ENCODE peak calls at places on chromosome 10, in seven cellular contexts. N, X, Q, K, C, I and M are unnamed samples.

GRCh38 chr10:26735435-26735834 is 37.9 kb downstream of the PDSS1 start:
- DNase-seq in Q (no peak), I (no peak), K (no peak), C (no peak), X (no peak), N (no peak), M (no peak)

GRCh38 chr10:68086910-68087309 is 11.8 kb upstream of the HERC4 start:
- DNase-seq in Q (no peak), C (no peak), X (no peak), K (no peak), N (no peak), I (no peak), M (no peak)

GRCh38 chr10:12660812-12661211 is 311.5 kb downstream of the CAMK1D start:
- DNase-seq in I (no peak), Q (no peak), K (no peak), X (no peak), N (no peak), C (no peak), M (no peak)

GRCh38 chr10:31072453-31072852 is 40.8 kb upstream of the ZNF438 start:
- DNase-seq in Q (no peak), C (no peak), X (no peak), K (no peak), N (no peak), I (no peak), M (no peak)

GRCh38 chr10:4677296-4678021 is 148.5 kb upstream of the AKR1E2 start:
- DNase-seq in N (peak), X (no peak), Q (no peak), C (no peak), K (no peak), I (no peak), M (no peak)

GRCh38 chr10:7512487-7512886 is 101.7 kb upstream of the SFMBT2 start:
- DNase-seq in X (peak), N (no peak), C (peak), I (no peak), Q (no peak), K (no peak), M (peak)

GRCh38 chr10:23525406-23525805 is 86.5 kb downstream of the OTUD1 start:
- DNase-seq in N (peak), X (peak), Q (no peak), K (peak), I (no peak), C (no peak), M (no peak)

GRCh38 chr10:91551856-91552255 is 81.0 kb downstream of the PPP1R3C start:
- DNase-seq in K (peak), N (peak), C (peak), X (peak), Q (no peak), I (no peak), M (no peak)

GRCh38 chr10:97081621-97082235 is 104.0 kb downstream of the SLIT1 start:
- DNase-seq in C (peak), K (peak), N (peak), X (peak), Q (no peak), I (no peak), M (no peak)

GRCh38 chr10:131560726-131561390 is 249.3 kb upstream of the TCERG1L start:
- DNase-seq in Q (no peak), N (no peak), C (no peak), X (no peak), I (no peak), K (no peak), M (peak)

GRCh38 chr10:127441350-127442219 is 107.5 kb upstream of the NPS start:
- DNase-seq in I (no peak), N (no peak), Q (no peak), K (no peak), X (peak), C (peak), M (no peak)

GRCh38 chr10:119003572-119004289 is 25.8 kb upstream of the NANOS1 start:
- DNase-seq in I (no peak), K (peak), X (no peak), N (peak), C (no peak), Q (no peak), M (peak)

GRCh38 chr10:45419673-45420020 is 45.6 kb downstream of the ALOX5 start:
- DNase-seq in Q (no peak), X (no peak), N (no peak), I (no peak), K (no peak), C (no peak), M (peak)

GRCh38 chr10:91034494-91035157 is 113.7 kb upstream of the ANKRD1 start:
- DNase-seq in I (peak), Q (no peak), C (no peak), X (no peak), K (peak), N (no peak), M (no peak)

GRCh38 chr10:26311383-26311940 is 94.9 kb downstream of the GAD2 start:
- DNase-seq in N (no peak), I (no peak), C (peak), Q (no peak), X (no peak), K (no peak), M (no peak)

GRCh38 chr10:15325243-15326002 is 45.7 kb downstream of the FAM171A1 start:
- DNase-seq in I (no peak), Q (no peak), N (peak), C (no peak), X (no peak), K (no peak), M (no peak)

GRCh38 chr10:115914475-115914874 is 358.5 kb downstream of the GFRA1 start:
- DNase-seq in C (no peak), X (no peak), I (no peak), Q (no peak), N (no peak), K (no peak), M (no peak)

GRCh38 chr10:12241810-12242529 is 46.0 kb downstream of the CDC123 start:
- DNase-seq in Q (no peak), I (no peak), X (no peak), K (peak), N (peak), C (no peak), M (no peak)

GRCh38 chr10:31660301-31660700 is 268.3 kb downstream of the ARHGAP12 start:
- DNase-seq in N (no peak), X (no peak), Q (no peak), K (no peak), C (no peak), I (no peak), M (no peak)

GRCh38 chr10:33534455-33534854 is 200.0 kb upstream of the NRP1 start:
- DNase-seq in C (no peak), X (no peak), N (peak), K (no peak), Q (no peak), I (no peak), M (no peak)

DNA sequence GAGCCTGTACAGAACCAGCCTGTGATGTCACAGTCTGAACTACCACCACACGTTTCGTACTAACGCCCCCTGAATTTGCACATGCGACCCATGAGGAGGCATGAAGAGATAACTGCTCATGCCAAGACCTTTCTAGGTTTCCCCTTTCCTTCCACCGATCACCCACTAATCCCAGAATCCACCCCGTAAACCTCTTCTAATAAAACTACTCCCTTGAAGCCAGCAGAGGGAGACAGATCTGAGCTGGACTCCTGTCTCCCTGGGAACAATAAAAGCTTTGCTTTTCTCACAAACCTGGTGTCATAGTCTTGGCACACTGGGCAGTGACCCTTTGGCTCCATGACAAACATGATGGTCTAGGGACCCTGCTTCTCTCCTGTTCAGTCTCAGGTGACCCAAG is 144.5 kb downstream of the FRMD4A start:
- DNase-seq in C (no peak), X (no peak), Q (no peak), N (peak), K (no peak), I (no peak), M (no peak)
- TF ChIP-seq CTCF in C (peak), X (no peak), Q (no peak), N (peak), K (no peak), I (no peak), M (peak)

GRCh38 chr10:34824870-34825269 is 9.8 kb upstream of the PARD3 start:
- DNase-seq in K (no peak), I (no peak), C (peak), X (peak), Q (no peak), N (no peak), M (no peak)
- TF ChIP-seq CTCF in K (peak), I (no peak), C (no peak), X (peak), Q (no peak), N (no peak), M (peak)

DNA sequence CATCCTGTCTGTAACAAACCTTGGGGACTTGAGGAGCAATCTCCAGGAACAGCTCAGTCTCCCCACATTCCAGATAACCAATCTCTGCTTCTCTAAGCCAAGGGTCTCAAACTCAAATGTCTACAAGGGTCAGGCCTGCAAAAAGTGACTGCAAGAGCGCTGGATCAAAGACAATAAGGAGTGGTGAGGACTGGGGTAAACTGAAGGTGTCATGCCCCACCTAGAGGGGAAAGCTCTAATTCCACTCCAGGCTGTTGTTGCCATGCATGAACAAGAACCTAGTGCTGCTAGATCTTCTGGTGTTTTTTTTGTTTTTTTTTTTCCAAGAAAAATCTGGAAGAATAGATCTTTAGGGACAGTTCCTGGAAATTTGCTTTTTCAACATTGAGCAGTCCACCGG is 117.9 kb upstream of the MACROH2A2 start:
- DNase-seq in C (no peak), Q (no peak), I (no peak), X (no peak), N (no peak), K (no peak), M (no peak)
- TF ChIP-seq CTCF in C (peak), Q (no peak), I (no peak), X (no peak), N (no peak), K (no peak), M (no peak)

GRCh38 chr10:120600871-120601644 is 144.0 kb downstream of the PLPP4 start:
- DNase-seq in Q (no peak), N (peak), C (peak), I (no peak), X (peak), K (no peak), M (no peak)
- TF ChIP-seq CTCF in Q (no peak), N (no peak), C (peak), I (no peak), X (no peak), K (no peak), M (peak)

GRCh38 chr10:44030132-44030531 is 354.8 kb downstream of the CXCL12 start:
- DNase-seq in Q (no peak), I (no peak), K (no peak), C (peak), N (no peak), X (no peak), M (no peak)
- TF ChIP-seq CTCF in Q (no peak), I (no peak), K (no peak), C (peak), N (no peak), X (no peak), M (no peak)

DNA sequence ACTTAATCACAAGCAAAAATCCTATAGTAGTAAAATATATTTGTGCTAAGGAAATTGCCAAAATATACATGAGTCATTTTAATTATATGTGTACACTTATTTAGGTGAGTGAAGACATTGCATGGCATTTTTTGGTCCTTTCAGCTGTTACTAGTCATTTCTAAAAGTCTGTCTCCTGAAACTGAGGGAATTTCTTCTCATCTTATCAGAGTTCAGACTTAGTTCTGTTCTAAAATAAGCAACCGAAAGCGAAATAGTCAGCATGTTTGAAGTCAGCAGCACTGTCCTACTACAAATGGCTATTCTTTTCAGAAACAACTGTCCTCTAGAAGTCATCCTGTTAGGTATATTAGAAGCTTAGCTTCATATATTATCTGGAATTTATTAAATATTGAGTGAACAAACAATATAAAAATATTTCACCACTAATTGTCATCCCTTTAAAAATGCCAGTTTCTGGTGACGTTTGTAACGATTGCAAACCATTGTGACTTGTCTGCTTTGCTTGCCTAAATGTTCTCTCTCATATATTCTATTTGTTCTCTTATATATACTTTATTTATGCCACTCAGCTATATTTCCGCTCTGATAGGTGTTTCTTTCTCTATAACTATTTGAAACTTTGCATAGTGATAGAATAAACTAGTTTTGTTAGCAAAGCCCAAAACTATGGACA is 227.4 kb upstream of the KAT6B start:
- DNase-seq in N (no peak), I (no peak), C (no peak), Q (no peak), X (no peak), K (no peak), M (no peak)
- TF ChIP-seq CTCF in N (no peak), I (no peak), C (no peak), Q (no peak), X (no peak), K (no peak), M (no peak)

GRCh38 chr10:17022898-17023297 is 106.7 kb downstream of the CUBN start:
- DNase-seq in N (no peak), K (no peak), Q (no peak), I (no peak), X (no peak), C (no peak), M (no peak)

GRCh38 chr10:17026686-17027485 is 102.7 kb downstream of the CUBN start:
- DNase-seq in C (no peak), X (no peak), N (peak), I (no peak), Q (no peak), K (no peak), M (no peak)

GRCh38 chr10:17024461-17024860 is 105.2 kb downstream of the CUBN start:
- DNase-seq in C (no peak), Q (no peak), I (no peak), X (no peak), K (no peak), N (no peak), M (no peak)

GRCh38 chr10:17023386-17024298 is 106.0 kb downstream of the CUBN start:
- DNase-seq in Q (peak), X (peak), N (peak), K (peak), I (no peak), C (peak), M (no peak)

DNA sequence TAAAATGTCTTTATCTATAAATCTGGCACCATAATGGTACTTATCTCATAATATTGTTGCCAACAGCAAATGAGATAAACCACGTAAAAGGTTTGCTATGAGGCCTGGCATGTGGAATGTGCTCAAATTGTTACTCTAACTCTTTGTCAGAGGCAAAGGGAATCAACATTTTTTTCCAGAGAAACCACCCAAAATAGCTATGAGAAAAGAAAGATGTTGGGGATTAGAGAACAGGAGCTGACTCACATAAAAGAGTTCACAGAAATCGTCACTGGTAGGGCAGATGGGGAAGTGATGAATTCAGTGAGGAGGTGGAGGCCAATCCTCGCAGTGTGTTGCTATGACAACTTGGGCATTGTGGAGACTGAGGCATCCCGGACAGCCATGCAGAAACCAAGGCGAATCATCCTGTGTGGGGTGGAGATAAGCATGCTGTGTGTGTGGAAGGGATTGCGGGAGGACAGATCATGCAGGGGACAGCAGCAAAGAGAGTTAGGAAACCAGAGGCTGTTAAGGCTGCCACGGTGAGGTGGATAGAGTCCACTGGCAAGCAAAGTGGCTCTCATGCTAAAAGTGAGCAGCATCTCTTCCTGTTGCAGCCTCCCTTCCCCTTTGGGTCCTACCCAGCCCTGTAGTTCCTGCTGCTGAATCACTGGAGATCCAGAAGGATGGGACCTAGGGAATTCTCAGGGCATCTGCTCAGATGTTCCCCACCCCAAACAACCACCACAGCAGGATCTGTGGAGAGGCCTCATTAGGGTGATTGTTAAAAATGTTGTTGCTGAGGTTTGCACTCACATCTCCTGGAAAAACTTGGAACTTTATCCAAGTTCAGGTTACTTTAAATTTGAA is 103.9 kb downstream of the CUBN start:
- DNase-seq in N (peak), K (no peak), Q (no peak), I (no peak), C (no peak), X (no peak), M (no peak)
- TF ChIP-seq CTCF in N (no peak), K (no peak), Q (no peak), I (no peak), C (no peak), X (no peak), M (no peak)

GRCh38 chr10:114753126-114753525 is 68.5 kb upstream of the FHIP2A start:
- DNase-seq in Q (no peak), I (no peak), K (no peak), X (no peak), N (no peak), C (no peak), M (no peak)
- TF ChIP-seq CTCF in Q (no peak), I (no peak), K (no peak), X (no peak), N (no peak), C (no peak), M (no peak)

GRCh38 chr10:86661161-86662025 is 6.9 kb upstream of the LDB3 start:
- DNase-seq in Q (no peak), K (no peak), I (no peak), N (peak), X (no peak), C (no peak), M (no peak)

GRCh38 chr10:86664370-86665217 is 3.7 kb upstream of the LDB3 start:
- DNase-seq in N (no peak), X (no peak), K (no peak), I (no peak), Q (no peak), C (no peak), M (no peak)

GRCh38 chr10:86663576-86664369 is 4.5 kb upstream of the LDB3 start:
- DNase-seq in X (no peak), C (no peak), K (no peak), I (no peak), Q (no peak), N (no peak), M (no peak)

GRCh38 chr10:86662186-86663045 is 5.9 kb upstream of the LDB3 start:
- DNase-seq in Q (no peak), N (no peak), C (no peak), K (no peak), X (no peak), I (no peak), M (no peak)

GRCh38 chr10:86663046-86663345 is 5.3 kb upstream of the LDB3 start:
- DNase-seq in C (peak), K (no peak), Q (no peak), N (no peak), X (no peak), I (no peak), M (no peak)
- TF ChIP-seq CTCF in C (peak), K (no peak), Q (no peak), N (no peak), X (no peak), I (no peak), M (no peak)